ENCODE peak calls at places on chromosomes 6 and 20, in seven cellular contexts. W is brain microvascular endothelial cell; Y is activated naive CD8-positive, alpha-beta T cell treated with anti-CD3 and anti-CD28 coated beads, Interleukin-2, amount 50 U/mL, for 24 hours; I is lower lobe of right lung; C is NAMALWA; N is AG08395; S is AG09309. K is an unnamed sample.

GRCh38 chr6:37868447-37868825 is 48.9 kb downstream of the ZFAND3 start:
- DNase-seq in W (peak; percentile 41), Y (no peak), I (no peak), C (no peak), N (peak; percentile 56), S (peak; percentile 54), K (no peak)

GRCh38 chr6:157982297-157982579 is 575 bp downstream of the SYNJ2 start:
- DNase-seq in W (no peak), Y (peak; percentile 40), I (no peak), C (peak; percentile 53), N (peak; percentile 21), S (no peak), K (peak; percentile 74)

GRCh38 chr6:90298459-90299053 is 1.9 kb upstream of the BACH2 start:
- DNase-seq in W (no peak), Y (no peak), I (no peak), C (peak; percentile 74), N (no peak), S (no peak), K (no peak)

GRCh38 chr6:91376686-91377085 is 789.8 kb upstream of the MAP3K7 start:
- DNase-seq in W (no peak), Y (no peak), I (no peak), C (no peak), N (no peak), S (no peak), K (no peak)

GRCh38 chr20:51345601-51346101 is 196.9 kb downstream of the NFATC2 start:
- DNase-seq in W (no peak), Y (no peak), I (no peak), C (no peak), N (peak; percentile 82), S (no peak), K (no peak)

GRCh38 chr6:90123796-90124195 is 172.8 kb downstream of the BACH2 start:
- DNase-seq in W (no peak), Y (peak; percentile 62), I (no peak), C (no peak), N (no peak), S (no peak), K (no peak)

GRCh38 chr6:7129784-7130569 is 22.2 kb downstream of the RREB1 start:
- DNase-seq in W (peak; percentile 9), Y (peak; percentile 44), I (peak; percentile 67), C (no peak), N (peak; percentile 73), S (no peak), K (no peak)

GRCh38 chr6:157592566-157592965 is 211.6 kb downstream of the ZDHHC14 start:
- DNase-seq in W (no peak), Y (no peak), I (no peak), C (no peak), N (no peak), S (no peak), K (no peak)

K was measured in heart left ventricle.